ENCODE peak calls at places on chromosomes 5 and 9, in four cellular contexts. S is MCF 10A, I is MM.1S, U is fibroblast of lung. R is an unnamed sample.

GRCh38 chr9:132162764-132163456 is 1.1 kb downstream of the NTNG2 start:
- DNase-seq in U (no peak), S (no peak), I (no peak), R (no peak)

GRCh38 chr9:90867101-90867500 is 65.5 kb downstream of the SYK start:
- DNase-seq in I (no peak), U (no peak), S (no peak), R (no peak)

GRCh38 chr5:28415791-28416443 is 1377.5 kb upstream of the CDH9 start:
- DNase-seq in I (no peak), U (no peak), S (peak), R (no peak)

GRCh38 chr5:3590967-3591900 is 4.4 kb upstream of the IRX1 start:
- DNase-seq in U (no peak), S (no peak), I (no peak), R (no peak)

GRCh38 chr9:121353246-121353975 is 16.6 kb downstream of the STOM start:
- DNase-seq in S (no peak), I (no peak), U (no peak), R (peak)

GRCh38 chr5:51468196-51468595 is 84.9 kb downstream of the ISL1 start:
- DNase-seq in U (no peak), S (no peak), I (no peak), R (no peak)

GRCh38 chr5:140311011-140311467 is 8.1 kb upstream of the PFDN1 start:
- DNase-seq in I (no peak), U (peak), S (peak), R (no peak)

GRCh38 chr9:116279230-116279629 is 125.6 kb downstream of the PAPPA start:
- DNase-seq in U (no peak), I (no peak), S (no peak), R (no peak)

GRCh38 chr5:170501361-170501760 is 2.5 kb upstream of the KCNIP1 start:
- DNase-seq in S (no peak), I (no peak), U (no peak), R (no peak)

GRCh38 chr9:130214921-130215320 is 42.7 kb downstream of the NCS1 start:
- DNase-seq in I (no peak), S (no peak), U (no peak), R (no peak)

GRCh38 chr9:38059233-38059936 is 9.6 kb downstream of the SHB start:
- DNase-seq in I (no peak), S (no peak), U (no peak), R (no peak)

GRCh38 chr5:101535626-101536025 is 632.5 kb upstream of the ST8SIA4 start:
- DNase-seq in S (no peak), I (no peak), U (peak), R (no peak)

GRCh38 chr5:36054646-36055045 is 12.0 kb downstream of the UGT3A2 start:
- DNase-seq in S (no peak), I (no peak), U (no peak), R (no peak)

GRCh38 chr5:16596541-16596940 is 20.3 kb downstream of the RETREG1 start:
- DNase-seq in S (no peak), I (no peak), U (no peak), R (no peak)

GRCh38 chr5:143279698-143280097 is 123.8 kb downstream of the NR3C1 start:
- DNase-seq in S (peak), I (no peak), U (no peak), R (no peak)

GRCh38 chr9:935348-935965 is 41.0 kb upstream of the DMRT3 start:
- DNase-seq in I (no peak), U (no peak), S (peak), R (no peak)

DNA sequence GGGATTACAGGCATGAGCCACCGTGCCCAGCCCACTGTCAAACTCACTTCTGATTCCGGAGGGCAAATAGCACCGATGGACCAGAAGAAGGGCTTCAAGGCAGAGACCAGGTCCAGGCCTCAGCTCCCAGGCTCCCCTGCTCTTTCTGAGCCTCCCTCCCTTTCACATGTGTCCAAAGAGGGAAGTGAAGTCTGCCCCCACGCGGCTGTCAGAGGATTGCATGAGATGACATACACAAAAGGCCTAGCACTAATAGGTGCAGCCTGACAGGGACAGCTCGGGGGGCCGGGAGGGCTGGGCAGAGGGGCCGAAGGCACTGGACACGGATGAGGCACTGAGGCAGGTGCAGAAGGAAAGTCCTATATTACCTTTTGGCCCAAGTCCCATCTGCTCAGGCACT is 16.1 kb downstream of the FBP1 start:
- DNase-seq in S (peak), U (no peak), I (peak), R (peak)
- TF ChIP-seq CTCF in S (no peak), U (no peak), I (peak), R (peak)

GRCh38 chr5:138922494-138922893 is 47.4 kb upstream of the LRRTM2 start:
- DNase-seq in I (no peak), U (no peak), S (no peak), R (no peak)
- TF ChIP-seq CTCF in I (no peak), U (no peak), S (no peak), R (no peak)

DNA sequence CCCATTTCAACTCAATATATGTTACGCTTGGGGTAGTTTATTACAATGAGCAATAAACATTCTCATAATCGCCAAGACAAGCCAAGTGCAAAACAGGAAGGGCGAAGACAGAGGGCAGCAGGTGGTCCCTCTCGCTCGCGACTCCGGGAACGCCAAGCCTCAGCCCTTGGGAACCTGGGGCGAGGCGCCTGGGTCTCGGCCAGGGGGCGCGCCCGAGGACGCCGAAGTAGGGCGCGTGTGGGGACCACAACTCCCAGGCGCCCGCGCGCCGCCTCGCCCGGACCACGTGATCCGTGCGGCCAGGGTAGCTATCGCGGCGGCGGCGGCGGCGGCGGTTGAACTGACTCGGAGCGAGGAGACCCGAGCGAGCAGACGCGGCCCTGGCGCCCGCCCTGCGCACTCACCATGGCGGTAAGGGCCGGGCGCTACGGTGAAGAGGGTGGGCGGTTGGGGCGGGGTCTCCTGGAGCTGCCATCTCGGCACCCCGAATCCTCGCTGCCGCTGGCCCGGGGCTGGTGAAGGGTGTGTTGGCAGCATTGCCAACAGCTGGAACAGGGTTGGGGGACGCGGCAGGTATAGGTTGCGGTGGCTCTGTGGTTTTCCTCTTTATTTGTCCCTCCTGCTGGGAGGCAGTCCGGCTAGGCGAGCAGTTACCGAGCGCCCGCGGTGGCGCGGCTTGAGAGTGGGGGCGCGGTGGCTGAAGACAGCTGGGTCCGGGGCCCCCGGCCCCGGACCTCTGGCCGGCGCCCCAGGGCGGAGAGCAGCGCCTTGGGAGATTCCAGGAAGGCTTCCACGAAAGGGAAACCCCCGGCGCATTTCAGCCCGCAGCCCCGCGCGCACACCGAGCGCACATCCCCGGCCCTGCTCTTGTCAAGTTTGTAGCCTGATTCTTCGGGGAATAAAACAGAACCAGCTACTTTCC is at the start of gene SLC31A2:
- DNase-seq in S (peak), I (peak), U (peak), R (peak)
- TF ChIP-seq CTCF in S (peak), I (peak), U (peak), R (peak)

DNA sequence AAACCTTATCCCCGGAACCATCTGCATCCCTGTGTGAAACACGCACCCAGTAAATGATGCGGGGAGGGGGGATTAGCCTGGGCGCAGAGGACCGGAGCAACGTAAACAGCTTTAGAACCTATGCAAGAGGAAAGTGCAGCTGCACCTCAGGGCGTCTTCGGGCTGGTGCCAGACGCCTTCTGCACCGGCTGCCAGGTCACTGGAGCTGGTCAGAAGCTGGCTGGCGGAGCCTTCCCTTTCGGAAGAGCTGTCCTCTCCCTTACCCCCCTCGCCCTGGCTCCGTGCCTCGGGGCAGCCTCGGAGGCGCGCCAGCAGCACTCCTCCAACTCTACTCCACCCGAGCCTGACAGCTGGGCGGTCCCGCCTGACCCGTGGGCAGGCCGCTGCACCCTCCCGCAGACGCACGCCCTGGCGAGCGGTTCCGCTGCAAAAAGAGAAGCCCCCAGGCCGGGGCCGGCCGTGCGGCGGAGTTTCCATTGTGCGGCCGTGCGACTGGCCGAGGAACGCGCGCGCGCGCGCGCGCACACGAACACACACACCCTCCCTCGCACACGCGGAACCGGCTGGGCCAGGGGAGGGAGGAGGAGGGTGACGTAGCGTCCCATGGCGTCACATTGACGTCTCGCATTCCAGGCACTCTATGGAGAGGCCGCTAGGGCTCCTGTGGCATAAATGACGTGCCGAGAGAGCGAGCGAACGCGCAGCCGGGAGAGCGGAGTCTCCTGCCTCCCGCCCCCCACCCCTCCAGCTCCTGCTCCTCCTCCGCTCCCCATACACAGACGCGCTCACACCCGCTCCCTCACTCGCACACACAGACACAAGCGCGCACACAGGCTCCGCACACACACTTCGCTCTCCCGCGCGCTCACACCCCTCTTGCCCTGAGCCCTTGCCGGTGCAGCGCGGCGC is at the start of gene NR4A3:
- DNase-seq in S (peak), U (peak), I (peak), R (peak)
- TF ChIP-seq CTCF in S (no peak), U (peak), I (no peak), R (no peak)

GRCh38 chr9:18245911-18246310 is 228.0 kb upstream of the ADAMTSL1 start:
- DNase-seq in I (no peak), U (peak), S (no peak), R (no peak)
- TF ChIP-seq CTCF in I (no peak), U (peak), S (no peak), R (no peak)

GRCh38 chr9:133166392-133166791 is 2.7 kb upstream of the GBGT1 start:
- DNase-seq in U (no peak), I (no peak), S (no peak), R (no peak)

GRCh38 chr9:133169102-133169501 is 5.4 kb upstream of the GBGT1 start:
- DNase-seq in S (no peak), I (no peak), U (no peak), R (no peak)

GRCh38 chr9:133167769-133168168 is 4.1 kb upstream of the GBGT1 start:
- DNase-seq in I (no peak), U (no peak), S (no peak), R (peak)

GRCh38 chr9:133167096-133167695 is 3.5 kb upstream of the GBGT1 start:
- DNase-seq in I (no peak), S (no peak), U (no peak), R (peak)

GRCh38 chr9:133168432-133168831 is 4.7 kb upstream of the GBGT1 start:
- DNase-seq in U (no peak), I (no peak), S (no peak), R (peak)
- TF ChIP-seq CTCF in U (no peak), I (no peak), S (no peak), R (no peak)

GRCh38 chr5:149439899-149440655 is 61.0 kb upstream of the IL17B start:
- DNase-seq in U (peak), S (peak), I (no peak), R (no peak)
- TF ChIP-seq CTCF in U (no peak), S (peak), I (no peak), R (no peak)

GRCh38 chr5:40798856-40799210 is 659 bp upstream of the PRKAA1 start:
- DNase-seq in U (no peak), S (no peak), I (no peak), R (no peak)
- TF ChIP-seq CTCF in U (no peak), S (no peak), I (no peak), R (no peak)

DNA sequence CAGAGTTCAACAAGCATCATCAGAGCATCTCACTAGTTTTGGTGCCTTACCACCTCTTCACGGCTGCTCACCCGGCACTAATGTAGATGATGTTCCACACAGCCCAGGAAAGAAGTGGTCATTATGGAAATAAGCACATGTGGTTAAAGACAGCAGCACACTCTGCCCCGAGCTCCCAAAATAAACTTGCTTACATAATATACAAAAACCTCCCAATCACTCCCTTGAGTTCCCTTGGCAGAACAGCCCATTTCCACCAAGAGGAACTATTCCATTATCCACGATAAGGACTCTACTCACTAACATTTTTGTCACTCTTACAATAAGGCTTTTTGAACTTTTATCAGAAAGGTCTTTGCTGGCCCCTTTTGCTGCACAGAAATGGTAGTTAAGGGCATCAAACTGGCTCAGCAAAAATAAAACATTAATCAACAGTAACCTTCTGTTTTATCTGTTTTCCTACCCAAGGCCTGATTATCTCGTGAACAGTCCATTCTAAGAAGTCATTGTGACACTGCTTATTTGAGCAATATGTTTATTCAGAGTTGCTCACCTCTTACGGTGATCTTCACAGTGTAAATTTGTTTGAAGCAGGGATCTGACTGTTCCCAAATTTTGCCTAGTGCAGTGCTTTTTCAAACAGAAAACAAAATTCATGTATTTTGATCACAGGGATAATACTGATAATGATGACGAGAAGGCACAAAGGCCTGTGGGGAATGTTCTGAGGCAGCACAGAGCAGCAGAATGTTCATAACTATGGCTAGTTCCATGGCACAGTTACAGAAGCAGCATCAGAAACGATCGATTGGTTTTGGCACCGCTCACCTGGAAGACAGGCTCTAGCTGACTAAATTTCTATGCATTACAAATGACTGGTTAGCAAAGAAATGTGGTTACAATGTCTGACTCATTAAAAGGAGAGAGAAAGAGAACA is 399.8 kb upstream of the PIK3R1 start:
- DNase-seq in S (peak), U (peak), I (no peak), R (no peak)
- TF ChIP-seq CTCF in S (no peak), U (no peak), I (no peak), R (no peak)

GRCh38 chr5:127297348-127298035 is 6.9 kb downstream of the MEGF10 start:
- DNase-seq in I (no peak), U (no peak), S (no peak), R (no peak)
- TF ChIP-seq CTCF in I (no peak), U (no peak), S (no peak), R (no peak)

R was measured in GM10248.